ENCODE peak calls at places on chromosome 1, in five cellular contexts. N is NCI-H226, K is transverse colon, S is cardiac muscle cell, I is RWPE1. Y is an unnamed sample.

GRCh38 chr1:156336242-156336641 is 1.9 kb downstream of the CCT3 start:
- DNase-seq in N (no peak), K (no peak), S (peak), I (no peak), Y (no peak)

GRCh38 chr1:111570781-111571181 is 48.8 kb upstream of the RAP1A start:
- DNase-seq in N (peak), K (peak), S (peak), I (no peak), Y (peak)

GRCh38 chr1:230797376-230798186 is 50.4 kb downstream of the CAPN9 start:
- DNase-seq in N (no peak), K (peak), S (peak), I (peak), Y (peak)

GRCh38 chr1:2248127-2248826 is 20.2 kb downstream of the SKI start:
- DNase-seq in N (no peak), K (peak), S (no peak), I (no peak), Y (no peak)

GRCh38 chr1:45604239-45604638 is 19.6 kb downstream of the CCDC17 start:
- DNase-seq in N (no peak), K (no peak), S (no peak), I (no peak), Y (no peak)

GRCh38 chr1:247210062-247210385 is 38.2 kb upstream of the ZNF124 start:
- DNase-seq in N (no peak), K (no peak), S (no peak), I (no peak), Y (no peak)

GRCh38 chr1:63701187-63701586 is 72.6 kb upstream of the ROR1 start:
- DNase-seq in N (no peak), K (peak), S (no peak), I (no peak), Y (no peak)

GRCh38 chr1:30668546-30669327 is 54.6 kb downstream of the MATN1 start:
- DNase-seq in N (no peak), K (no peak), S (no peak), I (no peak), Y (no peak)

GRCh38 chr1:38667626-38668025 is 191.9 kb downstream of the RRAGC start:
- DNase-seq in N (no peak), K (no peak), S (no peak), I (no peak), Y (no peak)

GRCh38 chr1:17825273-17826164 is 70.4 kb downstream of the ACTL8 start:
- DNase-seq in N (no peak), K (no peak), S (no peak), I (no peak), Y (no peak)

GRCh38 chr1:51535006-51535592 is 16.0 kb upstream of the EPS15 start:
- DNase-seq in N (no peak), K (peak), S (peak), I (peak), Y (peak)

GRCh38 chr1:211343607-211344334 is 17.1 kb downstream of the TRAF5 start:
- DNase-seq in N (no peak), K (no peak), S (no peak), I (no peak), Y (no peak)

GRCh38 chr1:53698381-53698980 is 40.5 kb downstream of the GLIS1 start:
- DNase-seq in N (no peak), K (no peak), S (no peak), I (no peak), Y (no peak)

GRCh38 chr1:151255381-151255780 is 847 bp downstream of the PSMD4 start:
- DNase-seq in N (peak), K (no peak), S (peak), I (no peak), Y (peak)

GRCh38 chr1:201061049-201061448 is 37.5 kb upstream of the KIF21B start:
- DNase-seq in N (no peak), K (no peak), S (no peak), I (no peak), Y (no peak)

GRCh38 chr1:198564716-198565115 is 24.2 kb upstream of the ATP6V1G3 start:
- DNase-seq in N (no peak), K (no peak), S (no peak), I (no peak), Y (no peak)

GRCh38 chr1:234969630-234970370 is 158.8 kb downstream of the TOMM20 start:
- DNase-seq in N (no peak), K (no peak), S (peak), I (no peak), Y (peak)

GRCh38 chr1:167689569-167689925 is 32.2 kb upstream of the MPZL1 start:
- DNase-seq in N (no peak), K (no peak), S (no peak), I (no peak), Y (peak)

GRCh38 chr1:155032886-155033285 is 695 bp downstream of the DCST2 start:
- DNase-seq in N (no peak), K (no peak), S (no peak), I (no peak), Y (no peak)

GRCh38 chr1:200336111-200336845 is 73.6 kb downstream of the ZNF281 start:
- DNase-seq in N (peak), K (no peak), S (peak), I (peak), Y (peak)

GRCh38 chr1:92901699-92902405 is 59.4 kb downstream of the DIPK1A start:
- DNase-seq in N (no peak), K (no peak), S (no peak), I (no peak), Y (no peak)

GRCh38 chr1:235131961-235132360 is 3.3 kb upstream of the TOMM20 start:
- DNase-seq in N (no peak), K (no peak), S (no peak), I (no peak), Y (no peak)

GRCh38 chr1:228405200-228405978 is 1.2 kb downstream of the TRIM11 start:
- DNase-seq in N (no peak), K (no peak), S (no peak), I (no peak), Y (no peak)

GRCh38 chr1:113133038-113133437 is 60.0 kb downstream of the LRIG2 start:
- DNase-seq in N (no peak), K (no peak), S (no peak), I (no peak), Y (no peak)

GRCh38 chr1:245322673-245323072 is 167.9 kb downstream of the KIF26B start:
- DNase-seq in N (peak), K (no peak), S (no peak), I (peak), Y (peak)

GRCh38 chr1:59343576-59343840 is 46.6 kb downstream of the FGGY start:
- DNase-seq in N (no peak), K (no peak), S (no peak), I (no peak), Y (no peak)

GRCh38 chr1:180156631-180157091 is 2.0 kb downstream of the QSOX1 start:
- DNase-seq in N (peak), K (no peak), S (peak), I (no peak), Y (no peak)

GRCh38 chr1:184973308-184974085 is 811 bp downstream of the NIBAN1 start:
- DNase-seq in N (peak), K (peak), S (peak), I (peak), Y (peak)

GRCh38 chr1:12745126-12745991 is 641 bp upstream of the CFAP107 start:
- DNase-seq in N (no peak), K (no peak), S (peak), I (no peak), Y (no peak)

GRCh38 chr1:203467550-203467921 is 8.1 kb upstream of the PRELP start:
- DNase-seq in N (no peak), K (peak), S (peak), I (no peak), Y (no peak)

GRCh38 chr1:116089870-116090269 is 21.3 kb upstream of the MAB21L3 start:
- DNase-seq in N (no peak), K (no peak), S (no peak), I (no peak), Y (no peak)

GRCh38 chr1:231844986-231845502 is 218.5 kb downstream of the DISC1 start:
- DNase-seq in N (no peak), K (no peak), S (no peak), I (no peak), Y (no peak)

GRCh38 chr1:223363057-223363855 is 720 bp downstream of the SUSD4 start:
- DNase-seq in N (no peak), K (peak), S (peak), I (no peak), Y (no peak)

GRCh38 chr1:171219751-171220385 is 28.4 kb upstream of the FMO1 start:
- DNase-seq in N (no peak), K (no peak), S (peak), I (no peak), Y (peak)

GRCh38 chr1:211586538-211586937 is 7.6 kb upstream of the SLC30A1 start:
- DNase-seq in N (no peak), K (no peak), S (no peak), I (no peak), Y (no peak)

GRCh38 chr1:230144010-230144614 is 77.1 kb downstream of the GALNT2 start:
- DNase-seq in N (no peak), K (no peak), S (no peak), I (no peak), Y (no peak)

Y was measured in mammary epithelial cell.